ENCODE peak calls at places on chromosomes 4 and X, in eight cellular contexts. One of them, this sample, is unnamed.
A peak's percentile ranks its signal among the peaks of the same experiment; 100 is the strongest.

GRCh38 chrX:10245901-10246696 is 89.3 kb downstream of the CLCN4 start:
- DNase-seq in T-helper 1 cell: no peak
- DNase-seq in GM18507: no peak
- DNase-seq in NCI-H2171 treated with DMSO at 0.1 percent for 48 hours: no peak
- DNase-seq in stimulated activated CD4-positive, alpha-beta T cell treated with anti-CD3 and anti-CD28 coated beads, TNF-alpha, amount 100 ng/mL, for 24 hours: no peak
- DNase-seq in T-helper 17 cell: no peak
- DNase-seq in mammary epithelial cell: no peak
- DNase-seq in NCI-H2081: no peak
- DNase-seq in this sample: no peak

GRCh38 chr4:84708406-84709135 is 125.6 kb downstream of the CDS1 start:
- DNase-seq in NCI-H2171 treated with DMSO at 0.1 percent for 48 hours: no peak
- DNase-seq in GM18507: no peak
- DNase-seq in T-helper 1 cell: no peak
- DNase-seq in NCI-H2081: no peak
- DNase-seq in T-helper 17 cell: no peak
- DNase-seq in mammary epithelial cell: no peak
- DNase-seq in stimulated activated CD4-positive, alpha-beta T cell treated with anti-CD3 and anti-CD28 coated beads, TNF-alpha, amount 100 ng/mL, for 24 hours: no peak
- DNase-seq in this sample: no peak

GRCh38 chr4:141425124-141425523 is 204.4 kb downstream of the ZNF330 start:
- DNase-seq in GM18507: no peak
- DNase-seq in T-helper 17 cell: no peak
- DNase-seq in NCI-H2081: no peak
- DNase-seq in stimulated activated CD4-positive, alpha-beta T cell treated with anti-CD3 and anti-CD28 coated beads, TNF-alpha, amount 100 ng/mL, for 24 hours: no peak
- DNase-seq in T-helper 1 cell: no peak
- DNase-seq in mammary epithelial cell: peak; percentile 41
- DNase-seq in NCI-H2171 treated with DMSO at 0.1 percent for 48 hours: no peak
- DNase-seq in this sample: no peak

GRCh38 chrX:45822124-45822523 is 621.4 kb upstream of the DIPK2B start:
- DNase-seq in T-helper 17 cell: no peak
- DNase-seq in stimulated activated CD4-positive, alpha-beta T cell treated with anti-CD3 and anti-CD28 coated beads, TNF-alpha, amount 100 ng/mL, for 24 hours: no peak
- DNase-seq in NCI-H2171 treated with DMSO at 0.1 percent for 48 hours: no peak
- DNase-seq in mammary epithelial cell: no peak
- DNase-seq in NCI-H2081: no peak
- DNase-seq in T-helper 1 cell: no peak
- DNase-seq in GM18507: no peak
- DNase-seq in this sample: no peak

GRCh38 chr4:53489279-53489889 is 101.9 kb downstream of the LNX1 start:
- DNase-seq in mammary epithelial cell: peak; percentile 63
- DNase-seq in NCI-H2081: no peak
- DNase-seq in GM18507: no peak
- DNase-seq in stimulated activated CD4-positive, alpha-beta T cell treated with anti-CD3 and anti-CD28 coated beads, TNF-alpha, amount 100 ng/mL, for 24 hours: no peak
- DNase-seq in T-helper 17 cell: no peak
- DNase-seq in T-helper 1 cell: no peak
- DNase-seq in NCI-H2171 treated with DMSO at 0.1 percent for 48 hours: no peak
- DNase-seq in this sample: no peak

GRCh38 chr4:123397276-123398150 is 918 bp downstream of the SPRY1 start:
- DNase-seq in stimulated activated CD4-positive, alpha-beta T cell treated with anti-CD3 and anti-CD28 coated beads, TNF-alpha, amount 100 ng/mL, for 24 hours: peak; percentile 59
- DNase-seq in GM18507: no peak
- DNase-seq in T-helper 1 cell: peak; percentile 14
- DNase-seq in T-helper 17 cell: peak; percentile 22
- DNase-seq in NCI-H2171 treated with DMSO at 0.1 percent for 48 hours: peak; percentile 50
- DNase-seq in mammary epithelial cell: peak; percentile 65
- DNase-seq in NCI-H2081: peak; percentile 66
- DNase-seq in this sample: peak; percentile 62

GRCh38 chrX:71222929-71223328 is at the start of gene GJB1:
- DNase-seq in GM18507: no peak
- DNase-seq in T-helper 17 cell: no peak
- DNase-seq in mammary epithelial cell: no peak
- DNase-seq in NCI-H2081: no peak
- DNase-seq in T-helper 1 cell: no peak
- DNase-seq in NCI-H2171 treated with DMSO at 0.1 percent for 48 hours: no peak
- DNase-seq in stimulated activated CD4-positive, alpha-beta T cell treated with anti-CD3 and anti-CD28 coated beads, TNF-alpha, amount 100 ng/mL, for 24 hours: no peak
- DNase-seq in this sample: no peak

GRCh38 chr4:185128272-185129119 is 14.6 kb upstream of the SLC25A4 start:
- DNase-seq in mammary epithelial cell: peak; percentile 20
- DNase-seq in NCI-H2081: no peak
- DNase-seq in GM18507: no peak
- DNase-seq in NCI-H2171 treated with DMSO at 0.1 percent for 48 hours: no peak
- DNase-seq in stimulated activated CD4-positive, alpha-beta T cell treated with anti-CD3 and anti-CD28 coated beads, TNF-alpha, amount 100 ng/mL, for 24 hours: peak; percentile 23
- DNase-seq in T-helper 1 cell: no peak
- DNase-seq in T-helper 17 cell: peak; percentile 13
- DNase-seq in this sample: peak; percentile 79

GRCh38 chr4:11313157-11313943 is 115.3 kb downstream of the HS3ST1 start:
- DNase-seq in T-helper 17 cell: no peak
- DNase-seq in stimulated activated CD4-positive, alpha-beta T cell treated with anti-CD3 and anti-CD28 coated beads, TNF-alpha, amount 100 ng/mL, for 24 hours: no peak
- DNase-seq in NCI-H2171 treated with DMSO at 0.1 percent for 48 hours: no peak
- DNase-seq in GM18507: no peak
- DNase-seq in mammary epithelial cell: no peak
- DNase-seq in T-helper 1 cell: no peak
- DNase-seq in NCI-H2081: no peak
- DNase-seq in this sample: no peak

GRCh38 chrX:16488959-16489358 is 161.0 kb upstream of the S100G start:
- DNase-seq in NCI-H2081: no peak
- DNase-seq in NCI-H2171 treated with DMSO at 0.1 percent for 48 hours: no peak
- DNase-seq in stimulated activated CD4-positive, alpha-beta T cell treated with anti-CD3 and anti-CD28 coated beads, TNF-alpha, amount 100 ng/mL, for 24 hours: no peak
- DNase-seq in T-helper 1 cell: no peak
- DNase-seq in GM18507: no peak
- DNase-seq in T-helper 17 cell: no peak
- DNase-seq in mammary epithelial cell: peak; percentile 17
- DNase-seq in this sample: no peak

GRCh38 chr4:120716346-120716745 is 206.2 kb downstream of the PRDM5 start:
- DNase-seq in stimulated activated CD4-positive, alpha-beta T cell treated with anti-CD3 and anti-CD28 coated beads, TNF-alpha, amount 100 ng/mL, for 24 hours: no peak
- DNase-seq in GM18507: no peak
- DNase-seq in NCI-H2081: no peak
- DNase-seq in T-helper 1 cell: no peak
- DNase-seq in NCI-H2171 treated with DMSO at 0.1 percent for 48 hours: no peak
- DNase-seq in T-helper 17 cell: no peak
- DNase-seq in mammary epithelial cell: no peak
- DNase-seq in this sample: no peak

GRCh38 chrX:53272808-53273337 is 8.5 kb downstream of the IQSEC2 start:
- DNase-seq in T-helper 17 cell: no peak
- DNase-seq in NCI-H2081: no peak
- DNase-seq in mammary epithelial cell: no peak
- DNase-seq in stimulated activated CD4-positive, alpha-beta T cell treated with anti-CD3 and anti-CD28 coated beads, TNF-alpha, amount 100 ng/mL, for 24 hours: no peak
- DNase-seq in T-helper 1 cell: no peak
- DNase-seq in NCI-H2171 treated with DMSO at 0.1 percent for 48 hours: no peak
- DNase-seq in GM18507: no peak
- DNase-seq in this sample: no peak

GRCh38 chr4:2254665-2255500 is 7.0 kb downstream of the MXD4 start:
- DNase-seq in stimulated activated CD4-positive, alpha-beta T cell treated with anti-CD3 and anti-CD28 coated beads, TNF-alpha, amount 100 ng/mL, for 24 hours: no peak
- DNase-seq in NCI-H2081: no peak
- DNase-seq in mammary epithelial cell: no peak
- DNase-seq in T-helper 17 cell: no peak
- DNase-seq in GM18507: no peak
- DNase-seq in T-helper 1 cell: no peak
- DNase-seq in NCI-H2171 treated with DMSO at 0.1 percent for 48 hours: no peak
- DNase-seq in this sample: peak; percentile 88

GRCh38 chr4:145345401-145345800 is 136.3 kb upstream of the SMAD1 start:
- DNase-seq in T-helper 1 cell: no peak
- DNase-seq in T-helper 17 cell: no peak
- DNase-seq in stimulated activated CD4-positive, alpha-beta T cell treated with anti-CD3 and anti-CD28 coated beads, TNF-alpha, amount 100 ng/mL, for 24 hours: no peak
- DNase-seq in mammary epithelial cell: no peak
- DNase-seq in NCI-H2081: no peak
- DNase-seq in GM18507: no peak
- DNase-seq in NCI-H2171 treated with DMSO at 0.1 percent for 48 hours: no peak
- DNase-seq in this sample: no peak

GRCh38 chr4:112213091-112213490 is 18.5 kb upstream of the AP1AR start:
- DNase-seq in mammary epithelial cell: peak; percentile 7
- DNase-seq in NCI-H2171 treated with DMSO at 0.1 percent for 48 hours: no peak
- DNase-seq in GM18507: no peak
- DNase-seq in T-helper 17 cell: no peak
- DNase-seq in T-helper 1 cell: no peak
- DNase-seq in NCI-H2081: no peak
- DNase-seq in stimulated activated CD4-positive, alpha-beta T cell treated with anti-CD3 and anti-CD28 coated beads, TNF-alpha, amount 100 ng/mL, for 24 hours: no peak
- DNase-seq in this sample: no peak

GRCh38 chr4:7911044-7911578 is 28.6 kb downstream of the AFAP1 start:
- DNase-seq in T-helper 1 cell: no peak
- DNase-seq in T-helper 17 cell: no peak
- DNase-seq in stimulated activated CD4-positive, alpha-beta T cell treated with anti-CD3 and anti-CD28 coated beads, TNF-alpha, amount 100 ng/mL, for 24 hours: no peak
- DNase-seq in GM18507: no peak
- DNase-seq in mammary epithelial cell: peak; percentile 65
- DNase-seq in NCI-H2171 treated with DMSO at 0.1 percent for 48 hours: no peak
- DNase-seq in NCI-H2081: no peak
- DNase-seq in this sample: peak; percentile 52

GRCh38 chrX:145727476-145727875 is 90.2 kb upstream of the SLITRK2 start:
- DNase-seq in T-helper 1 cell: no peak
- DNase-seq in mammary epithelial cell: no peak
- DNase-seq in NCI-H2081: no peak
- DNase-seq in stimulated activated CD4-positive, alpha-beta T cell treated with anti-CD3 and anti-CD28 coated beads, TNF-alpha, amount 100 ng/mL, for 24 hours: no peak
- DNase-seq in GM18507: no peak
- DNase-seq in T-helper 17 cell: no peak
- DNase-seq in NCI-H2171 treated with DMSO at 0.1 percent for 48 hours: no peak
- DNase-seq in this sample: no peak

GRCh38 chr4:77931452-77932135 is 69.0 kb downstream of the MRPL1 start:
- DNase-seq in NCI-H2081: no peak
- DNase-seq in stimulated activated CD4-positive, alpha-beta T cell treated with anti-CD3 and anti-CD28 coated beads, TNF-alpha, amount 100 ng/mL, for 24 hours: no peak
- DNase-seq in mammary epithelial cell: peak; percentile 73
- DNase-seq in T-helper 1 cell: no peak
- DNase-seq in GM18507: no peak
- DNase-seq in T-helper 17 cell: no peak
- DNase-seq in NCI-H2171 treated with DMSO at 0.1 percent for 48 hours: no peak
- DNase-seq in this sample: no peak

GRCh38 chrX:19005909-19006308 is 22.0 kb upstream of the PHKA2 start:
- DNase-seq in GM18507: no peak
- DNase-seq in mammary epithelial cell: no peak
- DNase-seq in stimulated activated CD4-positive, alpha-beta T cell treated with anti-CD3 and anti-CD28 coated beads, TNF-alpha, amount 100 ng/mL, for 24 hours: no peak
- DNase-seq in T-helper 17 cell: no peak
- DNase-seq in T-helper 1 cell: no peak
- DNase-seq in NCI-H2081: no peak
- DNase-seq in NCI-H2171 treated with DMSO at 0.1 percent for 48 hours: peak; percentile 6
- DNase-seq in this sample: no peak

GRCh38 chr4:128228021-128228571 is 59.5 kb downstream of the PGRMC2 start:
- DNase-seq in NCI-H2171 treated with DMSO at 0.1 percent for 48 hours: peak; percentile 88
- DNase-seq in NCI-H2081: peak; percentile 14
- DNase-seq in GM18507: no peak
- DNase-seq in T-helper 1 cell: no peak
- DNase-seq in stimulated activated CD4-positive, alpha-beta T cell treated with anti-CD3 and anti-CD28 coated beads, TNF-alpha, amount 100 ng/mL, for 24 hours: no peak
- DNase-seq in T-helper 17 cell: no peak
- DNase-seq in mammary epithelial cell: no peak
- DNase-seq in this sample: peak; percentile 51

GRCh38 chrX:34658316-34658715 is 1.2 kb upstream of the TMEM47 start:
- DNase-seq in NCI-H2081: no peak
- DNase-seq in T-helper 17 cell: no peak
- DNase-seq in stimulated activated CD4-positive, alpha-beta T cell treated with anti-CD3 and anti-CD28 coated beads, TNF-alpha, amount 100 ng/mL, for 24 hours: no peak
- DNase-seq in mammary epithelial cell: no peak
- DNase-seq in NCI-H2171 treated with DMSO at 0.1 percent for 48 hours: no peak
- DNase-seq in T-helper 1 cell: no peak
- DNase-seq in GM18507: no peak
- DNase-seq in this sample: no peak

GRCh38 chr4:132332932-132333722 is 816.0 kb upstream of the PCDH10 start:
- DNase-seq in mammary epithelial cell: peak; percentile 12
- DNase-seq in stimulated activated CD4-positive, alpha-beta T cell treated with anti-CD3 and anti-CD28 coated beads, TNF-alpha, amount 100 ng/mL, for 24 hours: no peak
- DNase-seq in T-helper 1 cell: no peak
- DNase-seq in NCI-H2081: no peak
- DNase-seq in T-helper 17 cell: no peak
- DNase-seq in GM18507: no peak
- DNase-seq in NCI-H2171 treated with DMSO at 0.1 percent for 48 hours: peak; percentile 4
- DNase-seq in this sample: no peak

GRCh38 chr4:175308236-175308635 is 390.1 kb downstream of the ADAM29 start:
- DNase-seq in stimulated activated CD4-positive, alpha-beta T cell treated with anti-CD3 and anti-CD28 coated beads, TNF-alpha, amount 100 ng/mL, for 24 hours: no peak
- DNase-seq in T-helper 1 cell: no peak
- DNase-seq in T-helper 17 cell: no peak
- DNase-seq in NCI-H2171 treated with DMSO at 0.1 percent for 48 hours: no peak
- DNase-seq in NCI-H2081: no peak
- DNase-seq in mammary epithelial cell: peak; percentile 7
- DNase-seq in GM18507: no peak
- DNase-seq in this sample: no peak

GRCh38 chrX:40151211-40152172 is 53.7 kb upstream of the BCOR start:
- DNase-seq in GM18507: no peak
- DNase-seq in NCI-H2171 treated with DMSO at 0.1 percent for 48 hours: peak; percentile 49
- DNase-seq in T-helper 1 cell: no peak
- DNase-seq in mammary epithelial cell: no peak
- DNase-seq in stimulated activated CD4-positive, alpha-beta T cell treated with anti-CD3 and anti-CD28 coated beads, TNF-alpha, amount 100 ng/mL, for 24 hours: no peak
- DNase-seq in T-helper 17 cell: no peak
- DNase-seq in NCI-H2081: peak; percentile 69
- DNase-seq in this sample: no peak

GRCh38 chrX:118392726-118393125 is 46.8 kb downstream of the WDR44 start:
- DNase-seq in T-helper 1 cell: no peak
- DNase-seq in stimulated activated CD4-positive, alpha-beta T cell treated with anti-CD3 and anti-CD28 coated beads, TNF-alpha, amount 100 ng/mL, for 24 hours: no peak
- DNase-seq in GM18507: no peak
- DNase-seq in mammary epithelial cell: no peak
- DNase-seq in T-helper 17 cell: no peak
- DNase-seq in NCI-H2171 treated with DMSO at 0.1 percent for 48 hours: no peak
- DNase-seq in NCI-H2081: no peak
- DNase-seq in this sample: no peak

GRCh38 chr4:67109276-67109675 is 436.0 kb downstream of the CENPC start:
- DNase-seq in NCI-H2081: no peak
- DNase-seq in mammary epithelial cell: no peak
- DNase-seq in GM18507: no peak
- DNase-seq in NCI-H2171 treated with DMSO at 0.1 percent for 48 hours: no peak
- DNase-seq in T-helper 17 cell: no peak
- DNase-seq in stimulated activated CD4-positive, alpha-beta T cell treated with anti-CD3 and anti-CD28 coated beads, TNF-alpha, amount 100 ng/mL, for 24 hours: no peak
- DNase-seq in T-helper 1 cell: no peak
- DNase-seq in this sample: no peak

GRCh38 chr4:94934864-94935263 is 177.1 kb downstream of the BMPR1B start:
- DNase-seq in mammary epithelial cell: no peak
- DNase-seq in NCI-H2171 treated with DMSO at 0.1 percent for 48 hours: no peak
- DNase-seq in NCI-H2081: no peak
- DNase-seq in T-helper 1 cell: no peak
- DNase-seq in GM18507: no peak
- DNase-seq in stimulated activated CD4-positive, alpha-beta T cell treated with anti-CD3 and anti-CD28 coated beads, TNF-alpha, amount 100 ng/mL, for 24 hours: no peak
- DNase-seq in T-helper 17 cell: no peak
- DNase-seq in this sample: no peak

GRCh38 chr4:147733614-147734344 is 1.9 kb downstream of the ARHGAP10 start:
- DNase-seq in NCI-H2081: no peak
- DNase-seq in mammary epithelial cell: peak; percentile 46
- DNase-seq in T-helper 17 cell: no peak
- DNase-seq in GM18507: no peak
- DNase-seq in T-helper 1 cell: no peak
- DNase-seq in stimulated activated CD4-positive, alpha-beta T cell treated with anti-CD3 and anti-CD28 coated beads, TNF-alpha, amount 100 ng/mL, for 24 hours: no peak
- DNase-seq in NCI-H2171 treated with DMSO at 0.1 percent for 48 hours: peak; percentile 38
- DNase-seq in this sample: no peak

This sample was measured in G401.